ENCODE peak calls at places on chromosomes 3 and 15, in eight cellular contexts. D is colonic mucosa, P is GM12865, G is heart left ventricle, S is hepatocyte, O is uterus, I is left ventricle myocardium inferior, W is LNCaP clone FGC. Y is an unnamed sample.
A peak's percentile ranks its signal among the peaks of the same experiment; 100 is the strongest.

GRCh38 chr3:37542772-37543449 is 318.8 kb upstream of the CTDSPL start:
- DNase-seq in D (no peak), P (no peak), G (no peak), S (no peak), O (no peak), I (no peak), W (peak; percentile 90), Y (no peak)

GRCh38 chr3:36362216-36362615 is 18.1 kb upstream of the STAC start:
- DNase-seq in D (no peak), P (no peak), G (no peak), S (no peak), O (no peak), I (no peak), W (no peak), Y (no peak)

GRCh38 chr3:195999896-196000295 is 82.0 kb downstream of the TFRC start:
- DNase-seq in D (no peak), P (no peak), G (no peak), S (no peak), O (no peak), I (no peak), W (no peak), Y (no peak)

GRCh38 chr15:55270301-55270700 is 19.3 kb downstream of the RAB27A start:
- DNase-seq in D (no peak), P (no peak), G (no peak), S (no peak), O (no peak), I (no peak), W (no peak), Y (no peak)

GRCh38 chr15:78422571-78423340 is 15.3 kb upstream of the IREB2 start:
- DNase-seq in D (peak; percentile 82), P (peak; percentile 74), G (peak; percentile 39), S (peak; percentile 80), O (peak; percentile 44), I (peak; percentile 60), W (peak; percentile 33), Y (peak; percentile 90)

GRCh38 chr3:186383026-186383993 is 21.3 kb upstream of the DGKG start:
- DNase-seq in D (no peak), P (no peak), G (peak; percentile 44), S (no peak), O (no peak), I (peak; percentile 29), W (no peak), Y (no peak)

GRCh38 chr15:68620721-68621528 is 42.1 kb downstream of the CORO2B start:
- DNase-seq in D (peak; percentile 70), P (no peak), G (peak; percentile 81), S (peak; percentile 79), O (peak; percentile 93), I (peak; percentile 91), W (no peak), Y (peak; percentile 98)

GRCh38 chr3:122927726-122928125 is 99.8 kb downstream of the SEMA5B start:
- DNase-seq in D (no peak), P (no peak), G (no peak), S (no peak), O (no peak), I (no peak), W (no peak), Y (no peak)

GRCh38 chr3:139119331-139120025 is 74.8 kb upstream of the PRR23C start:
- DNase-seq in D (peak; percentile 16), P (no peak), G (no peak), S (no peak), O (no peak), I (no peak), W (no peak), Y (no peak)

DNA sequence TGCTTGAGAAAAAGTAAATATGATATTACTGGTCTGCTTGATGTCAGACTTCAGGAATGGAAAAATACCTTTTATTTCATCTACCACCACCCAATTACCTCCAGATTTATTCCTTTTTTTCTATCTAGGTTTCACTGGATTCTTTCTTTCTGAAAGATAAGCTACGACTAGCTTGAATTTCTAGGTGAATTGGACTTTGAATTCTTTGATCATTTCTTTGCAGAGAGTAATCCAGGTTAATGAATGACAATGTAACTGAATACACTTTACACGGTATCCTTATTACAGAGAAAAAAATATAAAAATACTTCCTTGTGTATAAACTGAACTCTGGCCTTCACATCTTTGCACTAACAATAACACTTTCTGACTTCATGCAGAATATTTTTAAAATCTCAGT is 59.5 kb upstream of the TRPC1 start:
- DNase-seq in D (no peak), P (no peak), G (no peak), S (no peak), O (no peak), I (no peak), W (no peak), Y (no peak)
- H3K4me3 ChIP-seq in D (no peak overlapping the region), P (no peak overlapping the region), G (no peak overlapping the region), S (no peak overlapping the region), O (no peak overlapping the region), I (no peak overlapping the region), W (no peak overlapping the region), Y (no peak overlapping the region)

GRCh38 chr3:152470893-152471292 is 202.2 kb downstream of the MBNL1 start:
- DNase-seq in D (no peak), P (no peak), G (no peak), S (no peak), O (no peak), I (no peak), W (no peak), Y (no peak)

GRCh38 chr3:152471814-152472605 is 203.3 kb downstream of the MBNL1 start:
- DNase-seq in D (peak; percentile 82), P (peak; percentile 77), G (peak; percentile 68), S (peak; percentile 49), O (peak; percentile 73), I (peak; percentile 31), W (peak; percentile 21), Y (peak; percentile 71)

GRCh38 chr3:152470095-152470494 is 201.4 kb downstream of the MBNL1 start:
- DNase-seq in D (no peak), P (no peak), G (no peak), S (no peak), O (no peak), I (no peak), W (no peak), Y (no peak)

GRCh38 chr3:152469238-152470025 is 200.7 kb downstream of the MBNL1 start:
- DNase-seq in D (no peak), P (no peak), G (no peak), S (no peak), O (no peak), I (no peak), W (no peak), Y (no peak)

DNA sequence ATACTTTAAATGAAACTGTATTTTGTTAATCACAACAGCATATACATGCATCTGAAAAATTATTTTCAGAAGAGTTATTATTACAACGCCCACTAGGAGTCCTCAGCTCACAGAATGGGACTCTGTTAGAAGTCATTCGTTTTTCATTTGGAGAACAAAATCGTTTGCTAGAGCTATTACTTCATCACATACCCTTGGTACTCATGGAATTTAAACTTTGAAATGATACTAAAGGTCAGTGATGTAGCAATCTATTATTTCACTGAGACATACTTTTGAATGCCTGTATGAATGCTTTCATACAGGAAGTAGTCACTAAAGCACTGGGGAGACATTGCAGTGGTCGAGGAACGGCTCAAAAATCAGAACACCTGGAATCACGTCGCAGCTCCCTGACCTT is 198.1 kb downstream of the MBNL1 start:
- DNase-seq in D (no peak), P (peak; percentile 29), G (no peak), S (peak; percentile 37), O (no peak), I (no peak), W (no peak), Y (no peak)
- TF ChIP-seq CTCF in D (peak; percentile 28), P (peak; percentile 39), G (peak; percentile 61), S (peak; percentile 43), O (peak; percentile 19), I (peak; percentile 59), W (peak; percentile 46), Y (no peak)

GRCh38 chr3:39126532-39127071 is 19.1 kb downstream of the TTC21A start:
- DNase-seq in D (peak; percentile 71), P (peak; percentile 56), G (no peak), S (peak; percentile 59), O (peak; percentile 61), I (no peak), W (no peak), Y (no peak)
- H3K4me3 ChIP-seq in D (no peak overlapping the region), P (no peak overlapping the region), G (no peak overlapping the region), S (no peak overlapping the region), O (no peak overlapping the region), I (no peak overlapping the region), W (no peak overlapping the region), Y (no peak overlapping the region)

GRCh38 chr3:11438636-11439035 is 166.4 kb downstream of the ATG7 start:
- DNase-seq in D (no peak), P (no peak), G (peak; percentile 37), S (no peak), O (peak; percentile 42), I (no peak), W (no peak), Y (no peak)
- TF ChIP-seq CTCF in D (no peak), P (no peak), G (peak; percentile 31), S (no peak), O (no peak), I (no peak), W (no peak), Y (no peak)

DNA sequence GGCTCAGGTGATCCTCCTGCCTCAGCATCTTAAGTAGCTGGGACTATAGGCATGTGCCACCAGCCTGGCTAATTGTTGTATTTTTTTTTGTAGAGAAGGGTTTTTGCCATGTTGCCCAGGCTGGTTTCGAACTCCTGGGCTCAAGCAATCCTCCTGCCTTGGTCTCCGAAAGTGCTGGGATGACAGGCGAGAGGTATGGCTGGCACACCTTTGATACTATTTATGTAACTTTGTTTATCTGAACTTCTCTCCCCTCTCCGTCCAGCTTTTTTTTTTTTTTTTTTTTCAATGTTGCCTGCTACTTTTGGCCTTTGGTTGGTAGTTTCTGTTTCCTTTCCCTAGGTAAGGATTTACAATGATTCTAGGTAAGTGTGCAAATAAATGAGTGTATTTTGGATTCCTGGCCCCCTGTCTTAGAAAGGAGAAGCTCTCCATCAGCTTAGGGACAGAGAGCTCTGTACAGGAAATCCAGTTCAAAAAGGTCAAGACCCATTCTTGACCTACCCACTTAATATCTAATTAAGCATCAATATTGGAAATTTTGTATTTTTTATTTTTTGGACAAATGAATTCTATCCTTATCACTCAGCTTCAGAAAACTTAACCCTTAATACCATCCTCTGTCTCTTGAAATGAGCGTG is 6.8 kb downstream of the ARL6IP5 start:
- DNase-seq in D (no peak), P (peak; percentile 5), G (no peak), S (no peak), O (no peak), I (no peak), W (no peak), Y (no peak)
- H3K4me3 ChIP-seq in D (no peak overlapping the region), P (peak overlapping the region; percentile 40), G (no peak overlapping the region), S (no peak overlapping the region), O (no peak overlapping the region), I (peak overlapping the region; percentile 12), W (no peak overlapping the region), Y (no peak overlapping the region)

DNA sequence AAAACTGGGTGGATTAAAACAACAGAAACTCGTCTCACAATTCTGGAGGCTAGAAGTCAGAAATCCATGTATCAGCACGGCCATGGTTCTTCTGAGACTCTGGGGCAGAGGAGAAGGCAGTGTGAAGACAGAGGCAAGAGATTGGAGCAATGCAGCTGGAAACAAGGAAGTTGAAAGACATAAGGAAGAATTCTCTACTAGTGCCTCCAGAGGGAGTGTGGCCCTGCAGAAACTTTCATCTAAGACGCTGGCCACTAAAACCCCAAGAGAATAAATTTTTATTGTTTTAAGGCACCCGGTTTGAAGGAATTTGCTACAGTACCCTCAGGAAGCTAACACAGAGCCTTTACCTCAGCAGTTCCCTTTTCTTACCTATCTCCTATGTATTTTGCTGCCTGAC is 1012.2 kb upstream of the CADM2 start:
- DNase-seq in D (no peak), P (no peak), G (no peak), S (peak; percentile 29), O (no peak), I (no peak), W (no peak), Y (no peak)
- TF ChIP-seq CTCF in D (no peak), P (no peak), G (peak; percentile 15), S (peak; percentile 24), O (no peak), I (peak; percentile 15), W (peak; percentile 30), Y (no peak)

Y was measured in lower leg skin.